ENCODE peak calls at places on chromosomes 16 and 17, in ten cellular contexts. D is adrenal gland, V is fibroblast of pulmonary artery, M is lower lobe of right lung, H is pancreas, R is PC-9, O is tibial nerve, F is adipocyte, W is iPS DF 6.9, C is hepatocyte. I is an unnamed sample.
A peak's percentile ranks its signal among the peaks of the same experiment; 100 is the strongest.

GRCh38 chr16:65306722-65307121 is 184.9 kb upstream of the CDH11 start:
- DNase-seq in D (no peak), R (no peak), M (no peak), V (no peak), F (no peak), C (no peak), H (no peak), O (no peak), W (no peak), I (no peak)

GRCh38 chr17:50064253-50064991 is 8.5 kb downstream of the ITGA3 start:
- DNase-seq in M (peak; percentile 74), C (peak; percentile 83), H (no peak), F (peak; percentile 97), D (peak; percentile 84), W (no peak), R (peak; percentile 98), O (no peak), V (peak; percentile 95), I (peak; percentile 98)

GRCh38 chr16:85359147-85359822 is 247.0 kb upstream of the CIBAR2 start:
- DNase-seq in M (no peak), F (peak; percentile 26), D (no peak), W (no peak), C (peak; percentile 51), O (no peak), V (no peak), R (no peak), H (no peak), I (no peak)

GRCh38 chr16:88826070-88826840 is 14.5 kb upstream of the APRT start:
- DNase-seq in O (no peak), F (no peak), D (no peak), H (no peak), C (no peak), R (no peak), M (no peak), W (no peak), V (no peak), I (no peak)

GRCh38 chr17:15392326-15392739 is 50.9 kb upstream of the TEKT3 start:
- DNase-seq in F (peak; percentile 60), M (no peak), H (no peak), W (no peak), O (no peak), R (no peak), C (no peak), V (peak; percentile 73), D (no peak), I (peak; percentile 93)

GRCh38 chr16:86951831-86952598 is 365.2 kb downstream of the C16orf95 start:
- DNase-seq in H (no peak), V (peak; percentile 93), M (no peak), F (peak; percentile 96), W (no peak), C (peak; percentile 35), D (no peak), O (peak; percentile 32), R (no peak), I (peak; percentile 99)

GRCh38 chr17:32927724-32928526 is at the start of gene TMEM98:
- DNase-seq in H (peak; percentile 61), M (no peak), F (peak; percentile 75), C (peak; percentile 82), W (no peak), R (no peak), O (no peak), D (no peak), V (peak; percentile 21), I (peak; percentile 60)

GRCh38 chr16:87687998-87688529 is 77.7 kb downstream of the KLHDC4 start:
- DNase-seq in H (no peak), W (no peak), D (no peak), R (no peak), V (no peak), C (no peak), O (no peak), M (no peak), F (no peak), I (no peak)

GRCh38 chr17:68456529-68457167 is 648 bp downstream of the WIPI1 start:
- DNase-seq in V (peak; percentile 92), W (peak; percentile 52), F (peak; percentile 96), C (peak; percentile 90), R (peak; percentile 70), H (peak; percentile 67), O (peak; percentile 82), M (peak; percentile 80), D (peak; percentile 93), I (peak; percentile 96)

GRCh38 chr16:30557397-30557949 is 701 bp downstream of the ZNF764 start:
- DNase-seq in V (no peak), F (peak; percentile 2), W (no peak), D (no peak), M (no peak), H (peak; percentile 31), O (no peak), R (no peak), C (no peak), I (peak; percentile 40)

GRCh38 chr16:77739493-77739892 is 17.2 kb downstream of the NUDT7 start:
- DNase-seq in R (no peak), C (no peak), O (no peak), D (no peak), M (no peak), W (no peak), H (no peak), F (no peak), V (peak; percentile 8), I (peak; percentile 8)

GRCh38 chr17:59427996-59428395 is 96.5 kb downstream of the YPEL2 start:
- DNase-seq in W (no peak), F (peak; percentile 28), O (no peak), C (no peak), D (no peak), R (no peak), M (no peak), V (peak; percentile 67), H (no peak), I (peak; percentile 56)

GRCh38 chr16:16000685-16001084 is 51.3 kb downstream of the ABCC1 start:
- DNase-seq in H (no peak), C (no peak), W (no peak), V (no peak), M (no peak), O (no peak), R (no peak), F (no peak), D (no peak), I (no peak)

GRCh38 chr16:56930516-56931252 is 1.3 kb upstream of the HERPUD1 start:
- DNase-seq in H (no peak), F (no peak), D (no peak), C (no peak), O (no peak), R (no peak), W (no peak), V (no peak), M (no peak), I (no peak)
- H3K4me3 ChIP-seq in H (peak overlapping the region; percentile 100), F (no peak overlapping the region), D (no peak overlapping the region), C (no peak overlapping the region), O (no peak overlapping the region), R (no peak overlapping the region), W (no peak overlapping the region), V (no peak overlapping the region), M (peak overlapping the region; percentile 99), I (no peak overlapping the region)

DNA sequence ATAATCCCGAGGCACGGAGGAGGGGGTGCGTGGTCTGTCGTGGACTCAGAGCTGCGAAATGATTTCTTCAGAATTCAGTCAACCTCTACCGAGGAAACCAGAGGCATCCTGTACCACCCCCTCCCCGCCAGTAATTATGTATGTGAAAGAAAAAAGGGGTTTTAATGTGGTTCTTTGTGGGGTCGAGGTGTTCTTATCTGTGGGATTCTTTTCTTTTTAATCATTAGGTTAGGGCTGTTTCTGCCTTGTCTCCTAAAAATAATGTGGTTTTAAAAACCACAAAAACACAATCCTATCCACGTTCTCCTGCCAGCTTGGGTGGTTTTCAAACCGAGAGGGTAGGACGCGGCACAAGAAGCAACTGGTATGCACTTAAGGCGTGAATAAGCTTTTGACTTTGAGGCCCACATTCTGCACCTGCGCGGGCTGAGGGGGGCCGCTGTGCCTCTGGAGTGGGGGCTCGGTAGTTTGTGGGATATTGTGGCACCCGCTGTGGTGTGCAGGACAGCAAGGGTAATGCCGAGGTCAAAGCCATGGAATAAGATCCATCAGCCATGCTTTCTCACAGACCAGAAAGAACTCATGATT is 1.0 kb downstream of the SLC47A1 start:
- DNase-seq in H (no peak), M (no peak), O (no peak), F (no peak), D (no peak), C (no peak), W (no peak), R (no peak), V (peak; percentile 16), I (no peak)
- H3K4me3 ChIP-seq in H (no peak overlapping the region), M (peak overlapping the region; percentile 68), O (peak overlapping the region; percentile 60), F (peak overlapping the region; percentile 77), D (peak overlapping the region; percentile 68), C (peak overlapping the region; percentile 61), W (peak overlapping the region; percentile 34), R (peak overlapping the region; percentile 47), V (peak overlapping the region; percentile 55), I (peak overlapping the region; percentile 53)

DNA sequence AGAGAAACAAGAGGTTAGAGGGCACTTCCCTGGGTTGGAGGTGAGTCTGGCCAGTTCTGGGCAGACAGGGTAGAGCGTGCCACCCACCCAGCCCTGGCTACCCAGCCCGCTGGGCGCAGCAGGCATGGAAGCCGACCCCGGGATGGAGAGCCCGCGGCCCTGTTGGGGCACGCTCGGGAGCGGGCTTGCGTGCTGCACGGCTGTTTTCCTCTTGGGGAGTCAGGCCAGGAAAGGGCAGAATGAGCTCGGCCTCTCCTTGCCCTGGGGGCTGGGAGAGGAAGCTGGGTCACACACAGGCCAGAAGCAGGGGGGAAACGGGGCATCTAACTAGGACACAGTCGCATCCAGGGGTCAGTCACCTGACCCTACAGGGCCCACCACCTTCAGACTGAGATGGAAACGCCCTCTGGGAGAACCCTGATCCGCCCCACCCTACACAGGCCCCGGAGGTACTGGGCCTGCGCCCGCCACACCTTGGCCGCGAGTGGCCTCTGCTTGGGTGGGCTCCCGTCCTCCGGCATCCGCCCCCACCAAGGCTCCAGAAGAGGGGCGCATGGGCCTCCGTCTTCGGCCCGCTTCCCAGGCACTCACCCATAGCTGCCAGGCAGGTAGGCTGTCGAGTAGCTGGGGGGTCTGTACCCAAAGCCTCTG is 1.2 kb downstream of the SOX15 start:
- DNase-seq in H (no peak), V (no peak), W (no peak), O (no peak), R (no peak), F (no peak), M (no peak), D (no peak), C (no peak), I (peak; percentile 23)
- H3K4me3 ChIP-seq in H (peak overlapping the region; percentile 13), V (no peak overlapping the region), W (peak overlapping the region; percentile 57), O (peak overlapping the region; percentile 71), R (peak overlapping the region; percentile 83), F (peak overlapping the region; percentile 3), M (peak overlapping the region; percentile 40), D (no peak overlapping the region), C (no peak overlapping the region), I (peak overlapping the region; percentile 23)

DNA sequence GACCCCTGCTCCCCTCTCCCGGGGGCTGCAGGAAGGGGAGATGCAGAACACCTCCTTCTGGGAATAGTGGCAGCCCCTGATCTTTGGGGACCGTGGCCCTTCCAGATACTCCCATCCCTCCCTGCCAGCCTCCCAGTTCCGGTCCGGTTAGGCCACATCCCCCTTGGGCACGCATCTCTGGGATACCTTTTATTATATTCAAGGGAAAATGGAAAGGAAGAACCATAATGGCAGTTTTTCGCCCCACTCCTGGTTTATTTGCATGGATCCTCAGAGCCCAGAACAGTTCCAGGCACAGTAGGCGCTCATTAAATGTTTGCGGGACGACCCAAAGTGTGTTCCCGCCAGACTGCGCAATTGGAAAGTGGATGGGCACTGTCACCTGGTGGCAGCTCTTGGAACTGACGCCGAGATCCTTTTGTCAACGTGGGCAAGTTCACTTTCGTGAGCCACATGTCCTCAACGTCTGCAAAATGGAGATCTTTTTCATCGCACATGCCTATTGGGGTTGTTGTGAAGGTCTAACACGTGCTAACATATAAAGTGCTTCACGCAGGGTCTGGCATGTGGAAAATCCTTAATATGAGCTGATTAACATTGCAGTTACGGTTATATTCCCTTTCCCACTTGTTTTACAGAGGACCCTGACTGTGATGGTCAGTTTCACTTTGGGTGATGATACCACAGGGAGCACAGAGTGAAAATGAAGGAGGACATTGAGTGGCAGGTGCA is 1.6 kb upstream of the GPRC5B start:
- DNase-seq in W (peak; percentile 84), C (peak; percentile 83), H (peak; percentile 75), F (peak; percentile 88), V (peak; percentile 85), O (peak; percentile 92), M (peak; percentile 73), R (peak; percentile 64), D (peak; percentile 92), I (peak; percentile 65)
- H3K4me3 ChIP-seq in W (no peak overlapping the region), C (no peak overlapping the region), H (peak overlapping the region; percentile 82), F (peak overlapping the region; percentile 48), V (peak overlapping the region; percentile 17), O (peak overlapping the region; percentile 84), M (peak overlapping the region; percentile 64), R (peak overlapping the region; percentile 28), D (no peak overlapping the region), I (no peak overlapping the region)